ENCODE peak calls at places on chromosomes 4 and X, in five cellular contexts. Y is K562, Z is HepG2, E is GM12878, O is H1. P is an unnamed sample.

GRCh38 chr4:125432078-125432477 is 117.3 kb downstream of the FAT4 start:
- DNase-seq in Y (no peak), Z (peak), E (no peak), O (no peak), P (peak)

GRCh38 chr4:10283761-10284160 is 167.2 kb upstream of the WDR1 start:
- DNase-seq in Y (no peak), Z (no peak), E (no peak), O (no peak), P (no peak)

GRCh38 chrX:17629519-17629918 is 107.8 kb upstream of the SCML1 start:
- DNase-seq in Y (no peak), Z (no peak), E (no peak), O (no peak), P (no peak)

GRCh38 chr4:183264614-183265013 is 55.5 kb downstream of the CLDN22 start:
- DNase-seq in Y (no peak), Z (no peak), E (no peak), O (no peak), P (no peak)

GRCh38 chrX:134431894-134432293 is 28.1 kb upstream of the HPRT1 start:
- DNase-seq in Y (no peak), Z (no peak), E (no peak), O (no peak), P (no peak)

GRCh38 chr4:141210168-141210567 is 10.5 kb upstream of the ZNF330 start:
- DNase-seq in Y (no peak), Z (no peak), E (no peak), O (no peak), P (no peak)

GRCh38 chr4:95044204-95044848 is 286.6 kb downstream of the BMPR1B start:
- DNase-seq in Y (no peak), Z (no peak), E (no peak), O (no peak), P (no peak)

GRCh38 chr4:1171306-1172227 is 816 bp downstream of the SPON2 start:
- DNase-seq in Y (no peak), Z (no peak), E (no peak), O (peak), P (no peak)

GRCh38 chr4:181278941-181279340 is 964.3 kb upstream of the TENM3 start:
- DNase-seq in Y (no peak), Z (no peak), E (no peak), O (no peak), P (no peak)

GRCh38 chrX:41043950-41044349 is 41.3 kb upstream of the USP9X start:
- DNase-seq in Y (no peak), Z (no peak), E (no peak), O (no peak), P (no peak)

GRCh38 chr4:16844796-16845586 is 53.5 kb downstream of the LDB2 start:
- DNase-seq in Y (no peak), Z (peak), E (no peak), O (no peak), P (no peak)

GRCh38 chr4:187469627-187470026 is 525.9 kb upstream of the ZFP42 start:
- DNase-seq in Y (no peak), Z (no peak), E (no peak), O (no peak), P (no peak)

GRCh38 chr4:140243345-140243753 is 89.4 kb upstream of the MAML3 start:
- DNase-seq in Y (no peak), Z (no peak), E (peak), O (no peak), P (no peak)

GRCh38 chr4:129437347-129437746 is 341.4 kb downstream of the C4orf33 start:
- DNase-seq in Y (no peak), Z (no peak), E (no peak), O (no peak), P (no peak)

GRCh38 chrX:39953027-39953426 is 144.7 kb downstream of the BCOR start:
- DNase-seq in Y (no peak), Z (no peak), E (no peak), O (no peak), P (no peak)

GRCh38 chrX:21800344-21800770 is 39.1 kb upstream of the MBTPS2 start:
- DNase-seq in Y (no peak), Z (no peak), E (no peak), O (no peak), P (no peak)

GRCh38 chr4:5734841-5735240 is 23.8 kb downstream of the EVC start:
- DNase-seq in Y (no peak), Z (no peak), E (no peak), O (no peak), P (no peak)

GRCh38 chrX:72069380-72070160 is 62.1 kb downstream of the RTL5 start:
- DNase-seq in Y (no peak), Z (no peak), E (no peak), O (no peak), P (no peak)

GRCh38 chr4:142516686-142517145 is 329.4 kb downstream of the INPP4B start:
- DNase-seq in Y (no peak), Z (no peak), E (no peak), O (no peak), P (no peak)

GRCh38 chrX:123237271-123237670 is 53.2 kb downstream of the GRIA3 start:
- DNase-seq in Y (no peak), Z (no peak), E (no peak), O (no peak), P (no peak)

GRCh38 chrX:119273807-119274192 is 37.7 kb downstream of the PGRMC1 start:
- DNase-seq in Y (no peak), Z (no peak), E (no peak), O (peak), P (no peak)

GRCh38 chr4:183635333-183635732 is 23.7 kb downstream of the RWDD4 start:
- DNase-seq in Y (no peak), Z (no peak), E (no peak), O (no peak), P (no peak)

GRCh38 chr4:94442251-94442650 is 9.5 kb upstream of the PDLIM5 start:
- DNase-seq in Y (no peak), Z (no peak), E (no peak), O (no peak), P (no peak)

GRCh38 chrX:18534949-18535348 is 109.5 kb downstream of the CDKL5 start:
- DNase-seq in Y (no peak), Z (no peak), E (no peak), O (no peak), P (no peak)

GRCh38 chr4:185915817-185916216 is 103.8 kb upstream of the SORBS2 start:
- DNase-seq in Y (no peak), Z (no peak), E (no peak), O (no peak), P (no peak)
- H3K27ac ChIP-seq in Y (no peak), Z (no peak), E (no peak), O (no peak), P (no peak)

DNA sequence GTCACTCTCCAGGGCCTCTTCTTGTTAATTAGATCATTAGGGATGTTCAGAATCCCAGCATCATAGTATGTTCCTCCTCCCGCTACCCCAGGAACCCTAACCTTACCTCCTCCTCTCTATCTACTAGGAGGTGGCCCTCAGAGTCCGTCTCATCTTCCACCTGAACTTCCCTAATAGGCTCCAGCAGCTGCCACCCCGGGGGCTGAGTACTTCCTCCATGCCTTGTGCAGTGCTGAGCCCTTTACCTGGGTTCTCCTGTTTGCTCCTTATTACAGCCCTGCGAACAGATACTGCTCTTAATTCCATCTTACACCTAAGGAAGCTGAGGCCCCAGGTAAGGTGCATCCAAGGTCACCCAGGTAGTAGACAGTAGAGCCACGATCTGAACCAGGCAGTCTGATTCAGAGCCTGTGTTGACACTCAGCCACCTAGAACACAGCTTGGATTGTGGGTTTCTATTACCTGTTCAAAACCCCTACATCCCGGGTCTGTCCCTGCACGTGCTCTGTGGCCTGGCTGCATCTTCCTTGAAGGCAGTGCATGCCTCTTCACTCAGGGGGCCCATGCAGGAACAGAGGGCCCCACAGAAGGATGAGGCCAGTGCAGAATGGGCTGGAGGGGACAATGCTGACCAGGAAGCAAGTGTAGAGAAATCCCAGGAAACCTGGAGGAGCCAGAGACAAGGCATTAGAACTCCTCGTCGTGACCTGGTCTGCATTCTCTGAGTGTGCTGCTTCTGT is 51.4 kb upstream of the MSANTD1 start:
- DNase-seq in Y (no peak), Z (no peak), E (no peak), O (no peak), P (no peak)
- TF ChIP-seq CEBPB in Y (no peak), Z (no peak), E (no peak), O (no peak), P (no peak)

GRCh38 chrX:3548743-3549441 is 164.6 kb downstream of the PRKX start:
- DNase-seq in Y (no peak), Z (peak), E (no peak), O (no peak), P (peak)
- TF ChIP-seq SRF in Y (no peak), Z (no peak), E (no peak), O (no peak), P (no peak)

DNA sequence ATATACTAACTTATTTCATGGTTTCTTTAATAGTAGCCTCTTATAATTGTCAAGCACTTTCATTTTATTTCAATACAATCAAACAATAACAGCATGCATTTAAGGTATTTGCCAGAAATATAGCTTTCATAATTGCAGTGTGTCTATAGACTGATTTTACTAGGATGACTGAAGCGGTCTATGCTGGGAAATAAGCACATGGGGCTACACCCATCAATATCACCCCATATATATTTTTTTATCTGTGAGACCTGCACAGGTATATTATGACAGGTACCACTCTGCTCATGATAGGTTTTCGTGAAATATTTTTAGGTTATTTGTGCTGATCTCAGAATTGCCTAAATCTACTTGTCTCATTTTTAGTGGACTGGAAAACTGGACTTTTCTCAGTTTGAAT is 229.1 kb upstream of the PITX2 start:
- DNase-seq in Y (no peak), Z (no peak), E (no peak), O (no peak), P (no peak)
- H3K27ac ChIP-seq in Y (no peak), Z (no peak), E (no peak), O (no peak), P (no peak)

P was measured in HCT116.